ENCODE peak calls at places on chromosomes 3 and 15, in five cellular contexts. N is IMR-90, W is osteoblast, K is OCI-LY7, Z is HCT116. D is an unnamed sample. For H4K20me1, the result is how much of the 10 kb centered on the place peaks cover.

GRCh38 chr3:24451461-24452099 is 43.1 kb downstream of the THRB start:
- DNase-seq in N (no peak), Z (no peak), W (peak), K (no peak), D (no peak)

GRCh38 chr15:37102315-37103021 is 2.1 kb upstream of the MEIS2 start:
- DNase-seq in Z (no peak), N (peak), K (peak), W (peak), D (no peak)

GRCh38 chr15:82624008-82624407 is 23.2 kb downstream of the CPEB1 start:
- DNase-seq in W (peak), Z (no peak), K (no peak), N (no peak), D (peak)

GRCh38 chr3:193620650-193621049 is 27.6 kb downstream of the OPA1 start:
- DNase-seq in Z (no peak), K (no peak), N (peak), W (no peak), D (peak)

GRCh38 chr3:161852744-161853143 is 356.1 kb downstream of the OTOL1 start:
- DNase-seq in W (no peak), N (no peak), K (no peak), Z (no peak), D (no peak)

GRCh38 chr3:94336076-94336741 is 273.3 kb downstream of the NSUN3 start:
- DNase-seq in W (no peak), Z (peak), K (peak), N (peak), D (peak)

GRCh38 chr15:60047701-60048100 is 43.6 kb downstream of the FOXB1 start:
- DNase-seq in Z (no peak), N (no peak), K (no peak), W (no peak), D (peak)

GRCh38 chr3:52047295-52047960 is 8.9 kb downstream of the DUSP7 start:
- DNase-seq in K (no peak), W (peak), Z (no peak), N (no peak), D (no peak)

GRCh38 chr15:80503319-80503952 is 99.3 kb downstream of the ARNT2 start:
- DNase-seq in W (peak), N (no peak), Z (no peak), K (no peak), D (no peak)

GRCh38 chr3:151581046-151581445 is 120.2 kb upstream of the IGSF10 start:
- DNase-seq in K (no peak), W (no peak), N (no peak), Z (no peak), D (peak)

GRCh38 chr3:194134757-194135515 is 1.0 kb upstream of the HES1 start:
- DNase-seq in W (peak), K (peak), N (peak), Z (peak), D (peak)

GRCh38 chr3:130522399-130522798 is 5.4 kb downstream of the COL6A6 start:
- DNase-seq in Z (no peak), K (no peak), W (no peak), N (no peak), D (no peak)

GRCh38 chr3:10223676-10224639 is 24.3 kb upstream of the TATDN2 start:
- DNase-seq in Z (no peak), N (no peak), W (no peak), K (peak), D (no peak)

GRCh38 chr15:67013696-67014095 is 51.7 kb upstream of the SMAD3 start:
- DNase-seq in N (peak), Z (no peak), W (peak), K (no peak), D (peak)

GRCh38 chr3:141050913-141051632 is at the start of gene SPSB4:
- DNase-seq in N (peak), Z (peak), K (no peak), W (peak), D (peak)

GRCh38 chr3:134145183-134145582 is 105.5 kb downstream of the RYK start:
- DNase-seq in N (no peak), W (no peak), Z (no peak), K (no peak), D (no peak)

GRCh38 chr3:50275160-50275995 is 3.5 kb upstream of the LSMEM2 start:
- DNase-seq in Z (no peak), W (peak), K (no peak), N (no peak), D (no peak)

GRCh38 chr15:45855907-45856579 is 221.2 kb downstream of the SQOR start:
- DNase-seq in W (peak), K (no peak), Z (no peak), N (no peak), D (no peak)

GRCh38 chr15:56772868-56773639 is 39.7 kb upstream of the ZNF280D start:
- DNase-seq in N (peak), Z (no peak), W (no peak), K (no peak), D (peak)

GRCh38 chr3:9452417-9452816 is 55.0 kb downstream of the SETD5 start:
- DNase-seq in N (peak), W (no peak), Z (no peak), K (no peak), D (no peak)

GRCh38 chr3:15660055-15660940 is 58.8 kb downstream of the BTD start:
- DNase-seq in N (no peak), Z (no peak), K (no peak), W (peak), D (no peak)

GRCh38 chr15:88878720-88879184 is 16.6 kb downstream of the HAPLN3 start:
- DNase-seq in Z (no peak), K (peak), N (peak), W (peak), D (no peak)

GRCh38 chr3:154759966-154760365 is 320.2 kb upstream of the MME start:
- DNase-seq in K (no peak), N (no peak), Z (no peak), W (no peak), D (no peak)

GRCh38 chr3:14206548-14207177 is 28.0 kb downstream of the LSM3 start:
- DNase-seq in K (peak), W (no peak), N (no peak), Z (no peak), D (no peak)

GRCh38 chr3:73556520-73557371 is 68.0 kb downstream of the PDZRN3 start:
- DNase-seq in W (no peak), Z (no peak), N (peak), K (no peak), D (no peak)

GRCh38 chr3:126349611-126350501 is 7.4 kb downstream of the KLF15 start:
- DNase-seq in N (no peak), Z (no peak), K (no peak), W (peak), D (no peak)

GRCh38 chr3:46670000-46670890 is 23.2 kb downstream of the ALS2CL start:
- DNase-seq in K (no peak), Z (no peak), W (peak), N (no peak), D (no peak)

GRCh38 chr3:184815046-184815930 is 3.3 kb downstream of the VPS8 start:
- DNase-seq in W (no peak), N (peak), Z (no peak), K (no peak), D (peak)

GRCh38 chr15:44438402-44438801 is 11.0 kb downstream of the CTDSPL2 start:
- DNase-seq in K (no peak), Z (no peak), W (no peak), N (no peak), D (no peak)
- H4K20me1 ChIP-seq in K (under half), Z (under half), W (under half), N (half or more), D (half or more)

GRCh38 chr3:187735383-187735782 is 9.9 kb downstream of the BCL6 start:
- DNase-seq in Z (no peak), K (no peak), N (no peak), W (peak), D (no peak)

GRCh38 chr3:187735837-187736236 is 9.4 kb downstream of the BCL6 start:
- DNase-seq in N (no peak), Z (no peak), K (no peak), W (peak), D (no peak)

GRCh38 chr3:187734841-187735240 is 10.4 kb downstream of the BCL6 start:
- DNase-seq in Z (no peak), N (no peak), W (no peak), K (no peak), D (no peak)

GRCh38 chr3:187736418-187736871 is 8.8 kb downstream of the BCL6 start:
- DNase-seq in K (no peak), N (peak), W (peak), Z (no peak), D (peak)

DNA sequence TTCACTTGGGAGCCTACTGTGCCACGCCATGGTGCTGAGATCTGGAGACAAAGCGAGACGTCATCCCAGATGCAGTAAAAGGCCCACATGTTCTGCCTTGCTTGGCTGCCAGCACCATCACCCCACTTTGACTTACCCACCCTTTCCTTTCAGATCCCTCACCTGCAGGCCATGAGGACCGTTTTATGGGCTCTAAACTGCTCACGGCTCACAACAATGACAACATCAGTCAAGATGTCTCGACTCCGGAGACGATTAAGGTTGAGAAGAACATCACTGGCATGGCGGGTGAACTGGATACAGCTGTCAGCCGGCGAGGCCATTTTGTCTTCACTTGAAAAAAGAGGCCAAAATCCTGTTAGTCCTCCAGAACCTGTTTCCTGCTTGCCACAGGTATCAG is 11.9 kb downstream of the BCL6 start:
- DNase-seq in K (no peak), N (no peak), W (no peak), Z (no peak), D (no peak)
- H4K20me1 ChIP-seq in K (half or more), N (under half), W (under half), Z (under half), D (half or more)

GRCh38 chr3:67289626-67290025 is 291.5 kb downstream of the KBTBD8 start:
- DNase-seq in N (no peak), K (no peak), Z (no peak), W (no peak), D (no peak)
- H4K20me1 ChIP-seq in N (under half), K (under half), Z (under half), W (under half), D (under half)

GRCh38 chr15:98774756-98775497 is 126.6 kb downstream of the IGF1R start:
- DNase-seq in W (no peak), N (peak), K (no peak), Z (no peak), D (no peak)

GRCh38 chr15:98775498-98776230 is 127.3 kb downstream of the IGF1R start:
- DNase-seq in N (no peak), Z (no peak), W (peak), K (no peak), D (no peak)

GRCh38 chr15:98778263-98778959 is 130.1 kb downstream of the IGF1R start:
- DNase-seq in K (no peak), W (peak), Z (no peak), N (no peak), D (no peak)

GRCh38 chr15:98777426-98777825 is 129.1 kb downstream of the IGF1R start:
- DNase-seq in Z (no peak), K (no peak), W (no peak), N (no peak), D (no peak)

GRCh38 chr15:98776607-98777281 is 128.4 kb downstream of the IGF1R start:
- DNase-seq in K (no peak), W (no peak), Z (no peak), N (peak), D (peak)
- H4K20me1 ChIP-seq in K (under half), W (under half), Z (under half), N (half or more), D (half or more)

GRCh38 chr15:78893538-78893937 is 20.8 kb downstream of the MORF4L1 start:
- DNase-seq in Z (no peak), W (no peak), K (no peak), N (no peak), D (no peak)
- H4K20me1 ChIP-seq in Z (under half), W (under half), K (under half), N (half or more), D (half or more)

GRCh38 chr3:191353022-191353777 is 22.9 kb upstream of the UTS2B start:
- DNase-seq in N (no peak), W (no peak), Z (no peak), K (no peak), D (no peak)

GRCh38 chr3:191358929-191359328 is 28.6 kb upstream of the UTS2B start:
- DNase-seq in W (no peak), N (no peak), Z (no peak), K (no peak), D (no peak)

GRCh38 chr3:191355406-191355805 is 25.1 kb upstream of the UTS2B start:
- DNase-seq in Z (no peak), N (no peak), K (no peak), W (no peak), D (no peak)

GRCh38 chr3:191357909-191358308 is 27.6 kb upstream of the UTS2B start:
- DNase-seq in W (no peak), Z (no peak), N (no peak), K (no peak), D (no peak)

GRCh38 chr3:191356586-191357439 is 26.5 kb upstream of the UTS2B start:
- DNase-seq in K (no peak), N (peak), Z (peak), W (no peak), D (peak)
- H4K20me1 ChIP-seq in K (under half), N (under half), Z (under half), W (under half), D (under half)

DNA sequence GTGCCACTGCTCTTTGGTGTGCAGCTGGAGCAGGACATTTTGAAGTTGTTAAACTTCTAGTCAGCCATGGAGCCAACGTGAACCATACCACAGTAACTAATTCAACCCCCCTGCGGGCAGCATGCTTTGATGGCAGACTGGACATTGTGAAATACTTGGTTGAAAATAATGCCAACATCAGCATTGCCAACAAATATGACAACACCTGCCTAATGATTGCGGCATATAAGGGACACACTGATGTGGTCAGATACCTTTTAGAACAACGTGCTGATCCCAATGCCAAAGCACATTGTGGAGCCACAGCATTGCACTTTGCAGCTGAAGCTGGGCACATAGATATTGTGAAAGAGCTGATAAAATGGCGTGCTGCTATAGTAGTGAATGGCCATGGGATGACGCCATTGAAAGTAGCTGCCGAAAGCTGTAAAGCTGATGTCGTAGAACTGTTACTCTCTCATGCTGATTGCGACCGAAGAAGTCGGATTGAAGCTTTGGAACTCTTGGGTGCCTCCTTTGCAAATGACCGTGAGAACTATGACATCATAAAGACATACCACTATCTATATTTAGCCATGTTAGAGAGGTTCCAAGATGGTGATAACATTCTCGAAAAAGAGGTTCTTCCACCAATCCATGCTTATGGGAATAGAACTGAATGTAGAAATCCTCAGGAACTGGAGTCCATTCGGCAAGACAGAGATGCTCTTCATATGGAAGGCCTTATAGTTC is 12.2 kb downstream of the FEM1B start:
- DNase-seq in N (no peak), K (no peak), W (no peak), Z (no peak), D (no peak)
- H4K20me1 ChIP-seq in N (half or more), K (under half), W (under half), Z (under half), D (half or more)